ENCODE peak calls at places on chromosome 1, in ten cellular contexts. Q is stimulated activated CD4-positive, alpha-beta T cell treated with anti-CD3 and anti-CD28 coated beads, TNF-alpha, amount 100 ng/mL, for 4 hours; S is fibroblast of lung; D is astrocyte of the spinal cord; M is effector CD4-positive, alpha-beta T cell; C is EL; A is ACHN; W is skeletal muscle cell; T is NCI-H1436 treated with DMSO at 0.1 percent for 48 hours; G is HS-5. E is an unnamed sample.

GRCh38 chr1:75797606-75798216 is 1.0 kb downstream of the MSH4 start:
- DNase-seq in Q (no peak), S (no peak), D (no peak), M (no peak), C (no peak), A (no peak), W (no peak), T (no peak), G (no peak), E (no peak)

GRCh38 chr1:114089502-114090138 is 64.0 kb downstream of the SYT6 start:
- DNase-seq in Q (no peak), S (no peak), D (no peak), M (no peak), C (no peak), A (no peak), W (no peak), T (no peak), G (no peak), E (no peak)

GRCh38 chr1:236051107-236051885 is 13.6 kb downstream of the NID1 start:
- DNase-seq in Q (no peak), S (peak), D (peak), M (no peak), C (peak), A (no peak), W (no peak), T (no peak), G (no peak), E (no peak)

GRCh38 chr1:243291287-243291686 is 35.4 kb downstream of the SDCCAG8 start:
- DNase-seq in Q (no peak), S (no peak), D (no peak), M (no peak), C (peak), A (no peak), W (no peak), T (no peak), G (no peak), E (no peak)

GRCh38 chr1:81588149-81588548 is 212.6 kb upstream of the ADGRL2 start:
- DNase-seq in Q (no peak), S (no peak), D (no peak), M (no peak), C (no peak), A (no peak), W (no peak), T (no peak), G (no peak), E (no peak)

GRCh38 chr1:168991667-168992475 is 114.6 kb upstream of the ATP1B1 start:
- DNase-seq in Q (no peak), S (no peak), D (no peak), M (no peak), C (no peak), A (no peak), W (no peak), T (no peak), G (no peak), E (no peak)

GRCh38 chr1:17768651-17769241 is 13.6 kb downstream of the ACTL8 start:
- DNase-seq in Q (no peak), S (peak), D (peak), M (no peak), C (peak), A (peak), W (peak), T (no peak), G (peak), E (no peak)

GRCh38 chr1:206672844-206673758 is 11.6 kb upstream of the MAPKAPK2 start:
- DNase-seq in Q (no peak), S (peak), D (peak), M (no peak), C (no peak), A (no peak), W (no peak), T (peak), G (no peak), E (no peak)

GRCh38 chr1:172585348-172585747 is 52.4 kb downstream of the SUCO start:
- DNase-seq in Q (no peak), S (peak), D (peak), M (no peak), C (peak), A (no peak), W (peak), T (no peak), G (no peak), E (no peak)

GRCh38 chr1:63888984-63889383 is 115.2 kb downstream of the ROR1 start:
- DNase-seq in Q (no peak), S (peak), D (no peak), M (no peak), C (peak), A (no peak), W (peak), T (no peak), G (peak), E (no peak)

GRCh38 chr1:153922076-153922837 is 515 bp downstream of the GATAD2B start:
- DNase-seq in Q (no peak), S (no peak), D (peak), M (no peak), C (peak), A (peak), W (no peak), T (no peak), G (no peak), E (peak)

GRCh38 chr1:156103521-156103947 is 11.0 kb upstream of the LMNA start:
- DNase-seq in Q (no peak), S (peak), D (peak), M (peak), C (peak), A (no peak), W (no peak), T (no peak), G (no peak), E (no peak)

GRCh38 chr1:62735491-62736171 is 47.4 kb upstream of the DOCK7 start:
- DNase-seq in Q (no peak), S (peak), D (peak), M (no peak), C (peak), A (peak), W (peak), T (no peak), G (peak), E (peak)

GRCh38 chr1:103496014-103496635 is 29.4 kb upstream of the RNPC3 start:
- DNase-seq in Q (no peak), S (peak), D (peak), M (no peak), C (peak), A (no peak), W (no peak), T (no peak), G (peak), E (peak)

GRCh38 chr1:183936791-183937190 is 100.7 kb downstream of the COLGALT2 start:
- DNase-seq in Q (no peak), S (no peak), D (no peak), M (no peak), C (no peak), A (no peak), W (no peak), T (no peak), G (no peak), E (no peak)

GRCh38 chr1:78493456-78493855 is 2.7 kb downstream of the PTGFR start:
- DNase-seq in Q (no peak), S (peak), D (no peak), M (no peak), C (peak), A (no peak), W (no peak), T (no peak), G (no peak), E (no peak)

GRCh38 chr1:89068291-89068690 is 3.3 kb upstream of the GBP1 start:
- DNase-seq in Q (no peak), S (peak), D (peak), M (no peak), C (peak), A (peak), W (peak), T (no peak), G (no peak), E (no peak)

GRCh38 chr1:67759066-67759465 is 74.1 kb downstream of the GADD45A start:
- DNase-seq in Q (no peak), S (no peak), D (no peak), M (no peak), C (no peak), A (no peak), W (no peak), T (no peak), G (no peak), E (no peak)

GRCh38 chr1:234911787-234912186 is 216.8 kb downstream of the TOMM20 start:
- DNase-seq in Q (no peak), S (no peak), D (no peak), M (peak), C (no peak), A (no peak), W (no peak), T (no peak), G (no peak), E (no peak)

GRCh38 chr1:15371610-15372539 is 37.8 kb upstream of the EFHD2 start:
- DNase-seq in Q (no peak), S (no peak), D (no peak), M (no peak), C (no peak), A (no peak), W (no peak), T (no peak), G (no peak), E (no peak)

GRCh38 chr1:241485554-241485992 is 34.0 kb downstream of the FH start:
- DNase-seq in Q (no peak), S (peak), D (peak), M (no peak), C (peak), A (peak), W (no peak), T (no peak), G (no peak), E (peak)

GRCh38 chr1:23699280-23700179 is 7.9 kb downstream of the RPL11 start:
- DNase-seq in Q (no peak), S (no peak), D (no peak), M (no peak), C (peak), A (no peak), W (no peak), T (no peak), G (no peak), E (no peak)

GRCh38 chr1:157144509-157144908 is 6.3 kb upstream of the ETV3 start:
- DNase-seq in Q (no peak), S (no peak), D (no peak), M (no peak), C (no peak), A (no peak), W (no peak), T (no peak), G (no peak), E (no peak)

GRCh38 chr1:92876351-92876750 is 44.5 kb downstream of the RPL5 start:
- DNase-seq in Q (no peak), S (no peak), D (no peak), M (no peak), C (no peak), A (no peak), W (no peak), T (no peak), G (no peak), E (no peak)

GRCh38 chr1:99672500-99673213 is 26.7 kb downstream of the PALMD start:
- DNase-seq in Q (no peak), S (peak), D (no peak), M (no peak), C (peak), A (no peak), W (no peak), T (no peak), G (no peak), E (no peak)

GRCh38 chr1:115327270-115327669 is 10.8 kb downstream of the NGF start:
- DNase-seq in Q (no peak), S (no peak), D (no peak), M (no peak), C (peak), A (no peak), W (no peak), T (no peak), G (no peak), E (no peak)

GRCh38 chr1:209769956-209770355 is 14.1 kb downstream of the TRAF3IP3 start:
- DNase-seq in Q (no peak), S (no peak), D (peak), M (no peak), C (peak), A (no peak), W (no peak), T (no peak), G (no peak), E (peak)

GRCh38 chr1:175514309-175515001 is 228.9 kb downstream of the TNR start:
- DNase-seq in Q (no peak), S (no peak), D (peak), M (no peak), C (no peak), A (no peak), W (no peak), T (no peak), G (no peak), E (no peak)

GRCh38 chr1:26177182-26177684 is at the start of gene CNKSR1:
- DNase-seq in Q (no peak), S (no peak), D (no peak), M (no peak), C (no peak), A (no peak), W (no peak), T (peak), G (no peak), E (no peak)

GRCh38 chr1:22139817-22140216 is 3.1 kb downstream of the WNT4 start:
- DNase-seq in Q (no peak), S (no peak), D (no peak), M (no peak), C (no peak), A (no peak), W (no peak), T (no peak), G (no peak), E (no peak)

GRCh38 chr1:24018611-24019580 is 38.8 kb upstream of the SRSF10 start:
- DNase-seq in Q (no peak), S (peak), D (peak), M (no peak), C (peak), A (peak), W (peak), T (no peak), G (peak), E (peak)

GRCh38 chr1:184237588-184237987 is 149.2 kb upstream of the C1orf21 start:
- DNase-seq in Q (no peak), S (no peak), D (no peak), M (no peak), C (no peak), A (no peak), W (no peak), T (no peak), G (no peak), E (no peak)

GRCh38 chr1:41436281-41437010 is 48.0 kb downstream of the EDN2 start:
- DNase-seq in Q (no peak), S (no peak), D (no peak), M (no peak), C (no peak), A (no peak), W (no peak), T (no peak), G (no peak), E (no peak)

GRCh38 chr1:197171531-197171930 is 25.1 kb upstream of the ASPM start:
- DNase-seq in Q (no peak), S (peak), D (no peak), M (no peak), C (no peak), A (no peak), W (no peak), T (no peak), G (no peak), E (no peak)

GRCh38 chr1:109802901-109803561 is 39.3 kb upstream of the EPS8L3 start:
- DNase-seq in Q (no peak), S (no peak), D (no peak), M (no peak), C (no peak), A (no peak), W (no peak), T (no peak), G (no peak), E (no peak)

GRCh38 chr1:38727629-38728175 is 131.9 kb downstream of the RRAGC start:
- DNase-seq in Q (no peak), S (no peak), D (no peak), M (no peak), C (no peak), A (no peak), W (no peak), T (no peak), G (no peak), E (no peak)

GRCh38 chr1:3656450-3657095 is 4.3 kb downstream of the TP73 start:
- DNase-seq in Q (no peak), S (no peak), D (no peak), M (no peak), C (no peak), A (no peak), W (no peak), T (no peak), G (no peak), E (no peak)

E was measured in RKO.